ENCODE peak calls at places on chromosomes 7 and 10, in seven cellular contexts. One of them, this sample, is unnamed.

GRCh38 chr7:50372921-50373320 is 68.4 kb downstream of the IKZF1 start:
- DNase-seq in lung: no peak
- DNase-seq in adrenal gland: no peak
- DNase-seq in ovary: no peak
- DNase-seq in IMR-90: no peak
- DNase-seq in dorsolateral prefrontal cortex: no peak
- DNase-seq in thoracic aorta: no peak
- DNase-seq in this sample: no peak

GRCh38 chr7:101953248-101953819 is 135.9 kb downstream of the CUX1 start:
- DNase-seq in ovary: peak
- DNase-seq in adrenal gland: peak
- DNase-seq in lung: no peak
- DNase-seq in IMR-90: peak
- DNase-seq in dorsolateral prefrontal cortex: no peak
- DNase-seq in thoracic aorta: no peak
- DNase-seq in this sample: peak

GRCh38 chr7:22864855-22865606 is 42.4 kb upstream of the TOMM7 start:
- DNase-seq in adrenal gland: no peak
- DNase-seq in lung: no peak
- DNase-seq in thoracic aorta: no peak
- DNase-seq in ovary: no peak
- DNase-seq in dorsolateral prefrontal cortex: no peak
- DNase-seq in IMR-90: no peak
- DNase-seq in this sample: no peak

GRCh38 chr10:127370601-127371000 is 174.2 kb upstream of the INSYN2A start:
- DNase-seq in dorsolateral prefrontal cortex: no peak
- DNase-seq in IMR-90: no peak
- DNase-seq in lung: no peak
- DNase-seq in adrenal gland: no peak
- DNase-seq in thoracic aorta: no peak
- DNase-seq in ovary: no peak
- DNase-seq in this sample: no peak

GRCh38 chr7:45885264-45885882 is 2.9 kb upstream of the IGFBP1 start:
- DNase-seq in dorsolateral prefrontal cortex: no peak
- DNase-seq in lung: no peak
- DNase-seq in thoracic aorta: no peak
- DNase-seq in IMR-90: no peak
- DNase-seq in adrenal gland: no peak
- DNase-seq in ovary: no peak
- DNase-seq in this sample: no peak

GRCh38 chr7:134789967-134790685 is 10.7 kb downstream of the CALD1 start:
- DNase-seq in lung: no peak
- DNase-seq in dorsolateral prefrontal cortex: no peak
- DNase-seq in adrenal gland: no peak
- DNase-seq in ovary: no peak
- DNase-seq in thoracic aorta: no peak
- DNase-seq in IMR-90: peak
- DNase-seq in this sample: no peak

GRCh38 chr7:84837405-84837804 is 349.5 kb downstream of the SEMA3D start:
- DNase-seq in dorsolateral prefrontal cortex: no peak
- DNase-seq in IMR-90: no peak
- DNase-seq in adrenal gland: no peak
- DNase-seq in thoracic aorta: no peak
- DNase-seq in ovary: no peak
- DNase-seq in lung: no peak
- DNase-seq in this sample: no peak

GRCh38 chr7:98569606-98570337 is 47.3 kb upstream of the NPTX2 start:
- DNase-seq in adrenal gland: peak
- DNase-seq in dorsolateral prefrontal cortex: peak
- DNase-seq in thoracic aorta: no peak
- DNase-seq in ovary: no peak
- DNase-seq in lung: no peak
- DNase-seq in IMR-90: no peak
- DNase-seq in this sample: no peak

GRCh38 chr10:102511562-102512274 is 7.9 kb downstream of the SUFU start:
- DNase-seq in ovary: no peak
- DNase-seq in lung: no peak
- DNase-seq in dorsolateral prefrontal cortex: no peak
- DNase-seq in thoracic aorta: no peak
- DNase-seq in adrenal gland: peak
- DNase-seq in IMR-90: no peak
- DNase-seq in this sample: peak

GRCh38 chr7:137970263-137970975 is 31.5 kb downstream of the CREB3L2 start:
- DNase-seq in thoracic aorta: no peak
- DNase-seq in ovary: no peak
- DNase-seq in dorsolateral prefrontal cortex: no peak
- DNase-seq in lung: no peak
- DNase-seq in adrenal gland: peak
- DNase-seq in IMR-90: peak
- DNase-seq in this sample: no peak

GRCh38 chr7:148230341-148230740 is 360.2 kb upstream of the C7orf33 start:
- DNase-seq in ovary: no peak
- DNase-seq in adrenal gland: no peak
- DNase-seq in thoracic aorta: no peak
- DNase-seq in dorsolateral prefrontal cortex: no peak
- DNase-seq in lung: no peak
- DNase-seq in IMR-90: no peak
- DNase-seq in this sample: no peak

GRCh38 chr7:4134631-4135030 is 547.5 kb upstream of the FOXK1 start:
- DNase-seq in lung: no peak
- DNase-seq in adrenal gland: no peak
- DNase-seq in thoracic aorta: no peak
- DNase-seq in IMR-90: no peak
- DNase-seq in dorsolateral prefrontal cortex: no peak
- DNase-seq in ovary: no peak
- DNase-seq in this sample: no peak

GRCh38 chr10:5746197-5746596 is 61.6 kb downstream of the TASOR2 start:
- DNase-seq in adrenal gland: peak
- DNase-seq in ovary: no peak
- DNase-seq in lung: no peak
- DNase-seq in IMR-90: no peak
- DNase-seq in thoracic aorta: no peak
- DNase-seq in dorsolateral prefrontal cortex: no peak
- DNase-seq in this sample: no peak

GRCh38 chr7:116812905-116813304 is 49.5 kb upstream of the CAPZA2 start:
- DNase-seq in lung: no peak
- DNase-seq in adrenal gland: no peak
- DNase-seq in thoracic aorta: no peak
- DNase-seq in dorsolateral prefrontal cortex: no peak
- DNase-seq in ovary: no peak
- DNase-seq in IMR-90: no peak
- DNase-seq in this sample: no peak

GRCh38 chr7:113086431-113086888 is at the start of gene GPR85:
- DNase-seq in adrenal gland: peak
- DNase-seq in thoracic aorta: no peak
- DNase-seq in dorsolateral prefrontal cortex: peak
- DNase-seq in ovary: no peak
- DNase-seq in lung: no peak
- DNase-seq in IMR-90: peak
- DNase-seq in this sample: peak

GRCh38 chr7:1709900-1710299 is 39.8 kb downstream of the ELFN1 start:
- DNase-seq in adrenal gland: no peak
- DNase-seq in ovary: no peak
- DNase-seq in thoracic aorta: no peak
- DNase-seq in lung: no peak
- DNase-seq in IMR-90: no peak
- DNase-seq in dorsolateral prefrontal cortex: no peak
- DNase-seq in this sample: no peak

GRCh38 chr10:7872041-7872442 is 53.7 kb downstream of the TAF3 start:
- DNase-seq in adrenal gland: no peak
- DNase-seq in lung: no peak
- DNase-seq in ovary: no peak
- DNase-seq in dorsolateral prefrontal cortex: no peak
- DNase-seq in IMR-90: peak
- DNase-seq in thoracic aorta: no peak
- DNase-seq in this sample: peak

GRCh38 chr7:130961128-130961601 is 227.2 kb upstream of the KLF14 start:
- DNase-seq in ovary: no peak
- DNase-seq in dorsolateral prefrontal cortex: no peak
- DNase-seq in lung: no peak
- DNase-seq in IMR-90: peak
- DNase-seq in thoracic aorta: no peak
- DNase-seq in adrenal gland: no peak
- DNase-seq in this sample: peak

GRCh38 chr7:24836084-24836483 is 78.8 kb upstream of the GSDME start:
- DNase-seq in lung: no peak
- DNase-seq in thoracic aorta: no peak
- DNase-seq in IMR-90: no peak
- DNase-seq in adrenal gland: no peak
- DNase-seq in dorsolateral prefrontal cortex: no peak
- DNase-seq in ovary: no peak
- DNase-seq in this sample: peak

DNA sequence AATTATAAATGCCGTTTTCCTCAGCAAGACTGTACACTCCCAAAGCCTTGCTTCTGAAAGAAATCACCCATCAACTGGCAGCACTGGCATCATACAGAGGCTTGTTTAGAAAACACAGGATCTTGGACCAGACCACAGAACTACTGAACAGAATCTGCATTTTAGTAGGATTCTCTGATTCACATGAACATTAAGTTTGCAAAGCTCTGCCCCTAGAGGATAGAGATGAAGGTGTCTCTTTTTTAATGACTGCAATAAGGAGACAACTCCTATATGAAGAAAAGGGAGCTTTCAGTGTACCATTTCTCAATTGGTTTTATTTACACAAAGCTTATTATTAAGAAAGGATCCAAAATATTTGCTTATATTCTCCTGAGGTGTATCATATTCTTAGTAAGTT is 172.7 kb downstream of the AGMO start:
- DNase-seq in thoracic aorta: no peak
- DNase-seq in IMR-90: no peak
- DNase-seq in adrenal gland: no peak
- DNase-seq in lung: no peak
- DNase-seq in ovary: no peak
- DNase-seq in dorsolateral prefrontal cortex: no peak
- DNase-seq in this sample: no peak
- TF ChIP-seq CTCF in thoracic aorta: no peak
- TF ChIP-seq CTCF in IMR-90: no peak
- TF ChIP-seq CTCF in adrenal gland: no peak
- TF ChIP-seq CTCF in lung: no peak
- TF ChIP-seq CTCF in ovary: no peak
- TF ChIP-seq CTCF in dorsolateral prefrontal cortex: no peak
- TF ChIP-seq CTCF in this sample: no peak

DNA sequence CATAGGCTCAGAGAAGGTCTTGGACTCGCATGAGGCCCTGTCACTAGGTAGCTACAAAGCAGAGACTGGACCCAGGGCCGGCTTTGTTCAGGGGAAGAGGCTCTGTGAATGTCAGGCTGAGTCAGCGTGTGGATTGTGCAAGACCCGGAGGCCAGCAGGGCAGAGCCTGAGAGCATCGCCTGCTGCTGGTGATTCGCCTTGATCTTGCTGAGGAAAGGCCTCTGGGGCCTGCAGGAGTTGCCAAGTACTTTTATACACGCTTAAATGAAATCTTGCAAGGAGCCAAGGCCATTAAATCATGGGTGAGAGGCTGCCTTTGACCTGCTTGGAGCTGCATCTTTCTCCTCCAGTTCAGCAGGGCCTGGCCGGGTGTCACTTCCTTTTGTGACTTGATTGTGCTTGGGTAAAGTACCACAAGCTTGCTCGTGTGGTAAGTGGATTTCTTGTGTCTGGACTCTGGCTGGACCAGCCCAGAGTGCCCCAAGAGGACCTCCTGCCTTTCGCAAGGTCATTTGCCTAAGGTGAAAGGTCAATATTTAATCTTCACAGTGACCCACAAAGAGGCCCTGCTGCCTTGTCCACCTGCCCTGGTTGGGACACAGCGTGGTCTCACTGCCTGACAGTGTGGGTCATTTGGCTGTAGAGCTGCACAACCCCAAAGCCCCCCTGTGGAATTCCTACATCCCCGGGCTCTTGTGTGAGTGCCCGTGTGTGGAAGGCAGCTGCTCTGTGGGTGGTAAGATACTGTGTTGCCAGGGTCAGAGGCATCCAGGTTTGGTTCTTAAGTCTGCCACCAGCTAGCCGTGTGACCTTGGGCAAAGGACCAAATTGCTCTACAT is 38.6 kb upstream of the SH2D4B start:
- DNase-seq in ovary: peak
- DNase-seq in IMR-90: peak
- DNase-seq in lung: peak
- DNase-seq in adrenal gland: peak
- DNase-seq in dorsolateral prefrontal cortex: peak
- DNase-seq in thoracic aorta: peak
- DNase-seq in this sample: no peak
- TF ChIP-seq CTCF in ovary: no peak
- TF ChIP-seq CTCF in IMR-90: no peak
- TF ChIP-seq CTCF in lung: no peak
- TF ChIP-seq CTCF in adrenal gland: no peak
- TF ChIP-seq CTCF in dorsolateral prefrontal cortex: no peak
- TF ChIP-seq CTCF in thoracic aorta: no peak
- TF ChIP-seq CTCF in this sample: no peak

GRCh38 chr7:104271948-104272347 is 56.5 kb upstream of the LHFPL3 start:
- DNase-seq in IMR-90: no peak
- DNase-seq in adrenal gland: no peak
- DNase-seq in ovary: no peak
- DNase-seq in dorsolateral prefrontal cortex: no peak
- DNase-seq in lung: no peak
- DNase-seq in thoracic aorta: no peak
- DNase-seq in this sample: no peak
- TF ChIP-seq CTCF in IMR-90: no peak
- TF ChIP-seq CTCF in adrenal gland: no peak
- TF ChIP-seq CTCF in ovary: no peak
- TF ChIP-seq CTCF in dorsolateral prefrontal cortex: no peak
- TF ChIP-seq CTCF in lung: no peak
- TF ChIP-seq CTCF in thoracic aorta: no peak
- TF ChIP-seq CTCF in this sample: no peak

GRCh38 chr10:76632158-76633051 is 1005.2 kb downstream of the KCNMA1 start:
- DNase-seq in thoracic aorta: no peak
- DNase-seq in ovary: no peak
- DNase-seq in dorsolateral prefrontal cortex: no peak
- DNase-seq in IMR-90: no peak
- DNase-seq in adrenal gland: peak
- DNase-seq in lung: no peak
- DNase-seq in this sample: no peak
- TF ChIP-seq CTCF in thoracic aorta: no peak
- TF ChIP-seq CTCF in ovary: no peak
- TF ChIP-seq CTCF in dorsolateral prefrontal cortex: peak
- TF ChIP-seq CTCF in IMR-90: peak
- TF ChIP-seq CTCF in adrenal gland: no peak
- TF ChIP-seq CTCF in lung: no peak
- TF ChIP-seq CTCF in this sample: peak

GRCh38 chr7:81457858-81458522 is 311.9 kb downstream of the HGF start:
- DNase-seq in thoracic aorta: no peak
- DNase-seq in IMR-90: peak
- DNase-seq in dorsolateral prefrontal cortex: no peak
- DNase-seq in ovary: no peak
- DNase-seq in adrenal gland: no peak
- DNase-seq in lung: no peak
- DNase-seq in this sample: no peak
- TF ChIP-seq CTCF in thoracic aorta: no peak
- TF ChIP-seq CTCF in IMR-90: peak
- TF ChIP-seq CTCF in dorsolateral prefrontal cortex: peak
- TF ChIP-seq CTCF in ovary: no peak
- TF ChIP-seq CTCF in adrenal gland: no peak
- TF ChIP-seq CTCF in lung: no peak
- TF ChIP-seq CTCF in this sample: no peak

This sample was measured in GM10248.